ENCODE peak calls at places on chromosome 5, in eight cellular contexts. I, X, V, O, R, D, K and M are unnamed samples.

GRCh38 chr5:80816590-80816989 is 143.6 kb upstream of the RASGRF2 start:
- DNase-seq in I (no peak), X (no peak), V (no peak), O (no peak), R (no peak), D (no peak), K (no peak), M (no peak)

GRCh38 chr5:123099514-123100151 is 10.6 kb downstream of the PRDM6 start:
- DNase-seq in I (peak; percentile 23), X (peak; percentile 78), V (peak; percentile 84), O (peak; percentile 59), R (no peak), D (no peak), K (peak; percentile 60), M (no peak)

GRCh38 chr5:75335952-75336624 is 932 bp upstream of the HMGCR start:
- DNase-seq in I (peak; percentile 50), X (peak; percentile 62), V (no peak), O (peak; percentile 25), R (peak; percentile 71), D (peak; percentile 82), K (peak; percentile 90), M (peak; percentile 88)

GRCh38 chr5:60101561-60101960 is 208.0 kb upstream of the PDE4D start:
- DNase-seq in I (no peak), X (no peak), V (no peak), O (no peak), R (peak; percentile 3), D (no peak), K (no peak), M (peak; percentile 65)

GRCh38 chr5:60806591-60807243 is 37.4 kb downstream of the ELOVL7 start:
- DNase-seq in I (no peak), X (peak; percentile 58), V (peak; percentile 12), O (no peak), R (no peak), D (no peak), K (no peak), M (no peak)

GRCh38 chr5:77942578-77943239 is 166.6 kb upstream of the TBCA start:
- DNase-seq in I (no peak), X (no peak), V (no peak), O (no peak), R (no peak), D (no peak), K (no peak), M (no peak)

GRCh38 chr5:56818409-56819026 is 3.2 kb downstream of the MAP3K1 start:
- DNase-seq in I (no peak), X (peak; percentile 21), V (no peak), O (no peak), R (no peak), D (no peak), K (no peak), M (peak; percentile 29)

GRCh38 chr5:14518638-14519037 is 63.0 kb upstream of the OTULINL start:
- DNase-seq in I (no peak), X (no peak), V (no peak), O (no peak), R (no peak), D (no peak), K (no peak), M (no peak)

GRCh38 chr5:74765201-74765600 is 1.7 kb downstream of the GFM2 start:
- DNase-seq in I (no peak), X (peak; percentile 32), V (peak; percentile 7), O (no peak), R (no peak), D (peak; percentile 63), K (peak; percentile 25), M (no peak)

GRCh38 chr5:54889826-54890225 is 95.6 kb downstream of the ESM1 start:
- DNase-seq in I (no peak), X (no peak), V (no peak), O (no peak), R (peak; percentile 65), D (peak; percentile 96), K (peak; percentile 27), M (peak; percentile 80)

GRCh38 chr5:179054876-179055275 is 5.3 kb upstream of the ZNF354C start:
- DNase-seq in I (no peak), X (no peak), V (no peak), O (no peak), R (no peak), D (no peak), K (no peak), M (no peak)

GRCh38 chr5:131679911-131680310 is 44.9 kb upstream of the RAPGEF6 start:
- DNase-seq in I (no peak), X (no peak), V (no peak), O (no peak), R (no peak), D (no peak), K (no peak), M (peak; percentile 35)

GRCh38 chr5:150177721-150178120 is 11.1 kb downstream of the CDX1 start:
- DNase-seq in I (no peak), X (no peak), V (no peak), O (no peak), R (no peak), D (no peak), K (no peak), M (no peak)

GRCh38 chr5:150174285-150174684 is 7.7 kb downstream of the CDX1 start:
- DNase-seq in I (no peak), X (no peak), V (no peak), O (no peak), R (no peak), D (no peak), K (no peak), M (no peak)

GRCh38 chr5:150175076-150175475 is 8.5 kb downstream of the CDX1 start:
- DNase-seq in I (no peak), X (no peak), V (no peak), O (no peak), R (no peak), D (no peak), K (no peak), M (no peak)

GRCh38 chr5:150176745-150177485 is 10.3 kb downstream of the CDX1 start:
- DNase-seq in I (no peak), X (no peak), V (no peak), O (no peak), R (no peak), D (no peak), K (no peak), M (no peak)

GRCh38 chr5:150175536-150175935 is 9.0 kb downstream of the CDX1 start:
- DNase-seq in I (peak; percentile 68), X (peak; percentile 83), V (peak; percentile 68), O (peak; percentile 56), R (no peak), D (no peak), K (peak; percentile 53), M (peak; percentile 42)
- TF ChIP-seq CTCF in I (no peak), X (peak; percentile 88), V (peak; percentile 65), O (peak; percentile 48), R (peak; percentile 56), D (peak; percentile 54), K (peak; percentile 38), M (peak; percentile 66)

DNA sequence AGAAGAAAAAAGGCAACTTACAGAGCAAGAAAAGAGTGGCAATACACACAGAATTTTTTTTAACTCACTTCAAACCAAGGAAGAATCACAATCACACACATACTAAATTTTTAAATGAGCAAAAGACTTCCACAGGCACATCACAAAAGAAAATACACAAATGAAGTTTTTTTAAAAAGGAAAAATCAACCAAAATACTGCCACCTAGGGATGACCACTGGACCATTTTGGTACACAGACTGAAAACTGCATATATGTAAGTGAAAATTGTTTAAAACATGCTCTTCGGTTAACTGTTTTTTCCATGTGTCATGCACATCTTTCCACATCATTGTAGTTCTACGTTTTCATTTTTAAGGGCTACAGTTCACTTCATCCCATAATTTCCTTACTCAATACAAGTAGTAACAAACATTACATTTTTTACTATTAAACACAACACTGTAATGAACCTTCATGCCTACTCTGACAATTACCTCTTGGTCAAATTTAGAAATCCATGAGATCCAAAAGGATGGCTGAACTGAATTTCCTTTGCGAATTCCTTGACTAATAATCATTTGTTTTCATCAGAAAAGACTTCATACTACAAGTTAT is 79.0 kb downstream of the FBXW11 start:
- DNase-seq in I (no peak), X (no peak), V (no peak), O (no peak), R (no peak), D (no peak), K (no peak), M (no peak)
- TF ChIP-seq CTCF in I (peak; percentile 17), X (peak; percentile 37), V (peak; percentile 61), O (peak; percentile 76), R (peak; percentile 58), D (peak; percentile 67), K (peak; percentile 63), M (peak; percentile 47)

GRCh38 chr5:82105457-82105856 is 133.6 kb downstream of the ATG10 start:
- DNase-seq in I (no peak), X (no peak), V (peak; percentile 6), O (no peak), R (no peak), D (no peak), K (no peak), M (no peak)

GRCh38 chr5:82106207-82106606 is 134.4 kb downstream of the ATG10 start:
- DNase-seq in I (no peak), X (peak; percentile 18), V (no peak), O (no peak), R (no peak), D (no peak), K (no peak), M (peak; percentile 12)

GRCh38 chr5:82106806-82107205 is 135.0 kb downstream of the ATG10 start:
- DNase-seq in I (no peak), X (peak; percentile 27), V (no peak), O (no peak), R (no peak), D (no peak), K (no peak), M (peak; percentile 24)

GRCh38 chr5:82109013-82109412 is 137.2 kb downstream of the ATG10 start:
- DNase-seq in I (no peak), X (no peak), V (no peak), O (no peak), R (no peak), D (no peak), K (no peak), M (no peak)

GRCh38 chr5:82107277-82107676 is 135.5 kb downstream of the ATG10 start:
- DNase-seq in I (no peak), X (peak; percentile 23), V (peak; percentile 59), O (no peak), R (no peak), D (no peak), K (peak; percentile 40), M (peak; percentile 34)
- TF ChIP-seq CTCF in I (peak; percentile 35), X (peak; percentile 51), V (peak; percentile 66), O (peak; percentile 33), R (peak; percentile 66), D (peak; percentile 65), K (peak; percentile 63), M (peak; percentile 62)

GRCh38 chr5:135313405-135313804 is 85.6 kb downstream of the MACROH2A1 start:
- DNase-seq in I (peak; percentile 7), X (no peak), V (no peak), O (no peak), R (no peak), D (no peak), K (no peak), M (no peak)
- TF ChIP-seq CTCF in I (no peak), X (no peak), V (no peak), O (no peak), R (no peak), D (no peak), K (no peak), M (no peak)

GRCh38 chr5:111826064-111826463 is 69.1 kb upstream of the NREP start:
- DNase-seq in I (no peak), X (no peak), V (no peak), O (no peak), R (no peak), D (no peak), K (no peak), M (no peak)

GRCh38 chr5:111820072-111820471 is 63.1 kb upstream of the NREP start:
- DNase-seq in I (no peak), X (no peak), V (peak; percentile 29), O (no peak), R (no peak), D (no peak), K (no peak), M (no peak)
- TF ChIP-seq CTCF in I (no peak), X (peak; percentile 55), V (peak; percentile 33), O (no peak), R (no peak), D (no peak), K (no peak), M (peak; percentile 22)